ENCODE peak calls at places on chromosome 3, in five cellular contexts. X, I, L, R and N are unnamed samples. For H3K4me1, the result is how much of the 10 kb centered on the place peaks cover.

GRCh38 chr3:196563721-196564225 is 4.6 kb downstream of the WDR53 start:
- DNase-seq in X (no peak), I (no peak), L (no peak), R (no peak), N (no peak)

GRCh38 chr3:54159917-54160316 is 37.6 kb downstream of the CACNA2D3 start:
- DNase-seq in X (no peak), I (no peak), L (no peak), R (no peak), N (no peak)

GRCh38 chr3:42033741-42034140 is 57.4 kb upstream of the TRAK1 start:
- DNase-seq in X (no peak), I (no peak), L (no peak), R (no peak), N (no peak)

GRCh38 chr3:126155280-126155640 is 25.1 kb downstream of the ALDH1L1 start:
- DNase-seq in X (no peak), I (no peak), L (no peak), R (no peak), N (no peak)

GRCh38 chr3:98602078-98602678 is 8.8 kb upstream of the CPOX start:
- DNase-seq in X (peak), I (no peak), L (no peak), R (no peak), N (no peak)

GRCh38 chr3:73558399-73559075 is 66.2 kb downstream of the PDZRN3 start:
- DNase-seq in X (no peak), I (no peak), L (no peak), R (no peak), N (no peak)

GRCh38 chr3:156382458-156383346 is 172.2 kb downstream of the SSR3 start:
- DNase-seq in X (peak), I (peak), L (no peak), R (no peak), N (no peak)

GRCh38 chr3:13533823-13534435 is 15.0 kb upstream of the FBLN2 start:
- DNase-seq in X (no peak), I (no peak), L (no peak), R (no peak), N (no peak)

GRCh38 chr3:121663171-121663847 is 2.6 kb upstream of the HCLS1 start:
- DNase-seq in X (peak), I (no peak), L (no peak), R (no peak), N (no peak)

GRCh38 chr3:142602630-142603339 is 6.6 kb downstream of the PLS1 start:
- DNase-seq in X (no peak), I (peak), L (no peak), R (no peak), N (no peak)

GRCh38 chr3:3065876-3066275 is 44.3 kb downstream of the IL5RA start:
- DNase-seq in X (no peak), I (no peak), L (no peak), R (no peak), N (no peak)

GRCh38 chr3:10968390-10968789 is 24.2 kb upstream of the SLC6A1 start:
- DNase-seq in X (no peak), I (no peak), L (no peak), R (no peak), N (no peak)

GRCh38 chr3:4508048-4508981 is 15.2 kb downstream of the ITPR1 start:
- DNase-seq in X (no peak), I (no peak), L (no peak), R (no peak), N (no peak)

GRCh38 chr3:4509983-4510755 is 17.0 kb downstream of the ITPR1 start:
- DNase-seq in X (no peak), I (no peak), L (no peak), R (no peak), N (no peak)

GRCh38 chr3:4506559-4507009 is 13.4 kb downstream of the ITPR1 start:
- DNase-seq in X (no peak), I (no peak), L (no peak), R (no peak), N (no peak)

GRCh38 chr3:4507010-4507596 is 14.0 kb downstream of the ITPR1 start:
- DNase-seq in X (peak), I (no peak), L (no peak), R (no peak), N (no peak)

GRCh38 chr3:4509043-4509442 is 15.9 kb downstream of the ITPR1 start:
- DNase-seq in X (no peak), I (no peak), L (no peak), R (no peak), N (no peak)
- TF ChIP-seq CTCF in X (no peak), I (no peak), L (no peak), R (no peak), N (no peak)

DNA sequence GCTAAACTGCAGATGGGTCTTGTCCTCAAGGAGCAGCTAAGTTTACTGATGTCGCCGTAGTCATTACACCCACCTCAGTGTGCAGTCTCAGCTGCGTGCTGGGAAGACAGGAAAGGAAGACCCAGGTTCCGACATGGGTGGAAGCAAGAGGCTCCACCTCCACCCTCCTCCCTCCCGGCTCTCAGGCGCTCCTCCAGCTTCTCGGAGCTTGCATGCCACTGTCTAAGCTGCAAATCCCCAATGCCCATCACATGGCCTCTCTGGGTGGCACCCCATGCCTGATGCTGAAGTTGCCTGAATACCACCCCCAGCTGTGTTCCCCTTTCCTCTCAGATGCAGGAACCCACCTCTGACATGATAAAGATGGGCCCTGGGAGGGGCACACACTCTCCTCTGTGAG is 58.5 kb downstream of the MGLL start:
- DNase-seq in X (no peak), I (no peak), L (no peak), R (no peak), N (no peak)
- H3K4me1 ChIP-seq in X (under half), I (under half), L (under half), R (under half), N (under half)

DNA sequence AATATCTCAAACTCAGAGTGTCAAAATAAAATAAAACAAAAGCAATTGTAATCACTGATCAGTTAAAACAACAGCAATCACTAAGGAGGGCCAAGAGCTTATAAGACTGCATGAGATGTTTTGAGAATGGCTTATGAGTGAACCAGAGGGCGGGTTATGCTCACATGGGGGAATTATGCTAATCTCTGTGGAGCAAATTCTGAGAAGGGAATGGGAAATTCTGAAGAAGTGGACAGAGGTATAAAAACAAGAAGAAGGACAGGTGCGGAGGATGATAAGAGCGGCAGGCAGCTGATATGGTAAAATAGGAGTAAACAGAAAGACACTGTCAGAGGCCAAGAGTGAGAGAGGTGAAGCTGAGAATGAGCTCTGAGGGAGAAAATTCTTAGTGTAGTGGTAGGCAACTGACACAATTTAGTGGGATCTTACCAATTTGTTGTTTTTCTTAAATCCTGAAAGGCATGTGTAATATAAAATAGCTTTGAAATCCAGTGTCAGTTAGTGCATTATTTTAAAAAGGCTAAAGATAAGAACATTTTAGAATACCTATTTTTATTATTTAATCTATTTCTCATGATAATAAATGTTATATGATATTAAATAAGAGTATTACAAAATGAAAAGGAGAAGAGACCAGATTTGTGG is 133.8 kb downstream of the SPATA16 start:
- DNase-seq in X (no peak), I (no peak), L (no peak), R (no peak), N (no peak)
- TF ChIP-seq EP300 in X (no peak), I (no peak), L (no peak), R (no peak), N (no peak)

GRCh38 chr3:27791956-27792355 is 69.8 kb upstream of the EOMES start:
- DNase-seq in X (no peak), I (no peak), L (no peak), R (no peak), N (no peak)
- TF ChIP-seq CTCF in X (no peak), I (no peak), L (no peak), R (no peak), N (no peak)

GRCh38 chr3:64667138-64667537 is 20.7 kb downstream of the ADAMTS9 start:
- DNase-seq in X (no peak), I (no peak), L (no peak), R (no peak), N (no peak)
- H3K4me1 ChIP-seq in X (under half), I (under half), L (under half), R (under half), N (under half)

GRCh38 chr3:134650431-134651346 is at the start of gene KY:
- DNase-seq in X (no peak), I (peak), L (peak), R (peak), N (peak)
- TF ChIP-seq EP300 in X (no peak), I (no peak), L (no peak), R (no peak), N (no peak)

GRCh38 chr3:128917291-128917690 is 37.9 kb downstream of the ACAD9 start:
- DNase-seq in X (no peak), I (no peak), L (no peak), R (no peak), N (no peak)
- TF ChIP-seq CTCF in X (peak), I (no peak), L (no peak), R (no peak), N (no peak)

GRCh38 chr3:46091971-46092703 is 64.9 kb upstream of the XCR1 start:
- DNase-seq in X (no peak), I (no peak), L (no peak), R (no peak), N (no peak)

GRCh38 chr3:46092704-46093085 is 65.4 kb upstream of the XCR1 start:
- DNase-seq in X (no peak), I (no peak), L (no peak), R (no peak), N (no peak)

GRCh38 chr3:46089237-46090011 is 62.1 kb upstream of the XCR1 start:
- DNase-seq in X (no peak), I (peak), L (peak), R (no peak), N (no peak)

GRCh38 chr3:46090161-46090591 is 62.9 kb upstream of the XCR1 start:
- DNase-seq in X (no peak), I (no peak), L (no peak), R (no peak), N (no peak)

DNA sequence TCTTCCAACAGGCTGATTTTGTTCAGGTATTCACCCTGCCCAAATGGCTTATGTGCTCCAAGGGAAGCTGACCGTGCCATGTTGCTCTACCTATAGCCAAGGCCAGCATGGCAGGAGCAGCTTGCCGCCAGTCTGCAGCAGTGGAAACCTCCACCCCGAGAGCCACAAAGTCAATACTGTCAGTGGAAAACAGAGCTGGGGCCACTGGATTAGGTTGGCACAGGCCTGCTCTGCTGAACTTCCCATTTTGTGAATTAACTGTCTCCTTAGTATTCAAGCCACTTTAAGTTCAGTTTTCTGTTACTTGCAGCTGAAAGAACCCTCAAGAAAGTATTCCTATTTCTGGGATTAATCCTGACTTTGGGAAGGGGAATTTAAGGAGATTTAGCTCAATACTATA is 63.8 kb upstream of the XCR1 start:
- DNase-seq in X (no peak), I (no peak), L (no peak), R (no peak), N (no peak)
- H3K4me1 ChIP-seq in X (under half), I (under half), L (under half), R (under half), N (under half)

GRCh38 chr3:159859424-159859823 is 129.2 kb upstream of the IL12A start:
- DNase-seq in X (no peak), I (no peak), L (no peak), R (no peak), N (no peak)

GRCh38 chr3:159859836-159860235 is 128.8 kb upstream of the IL12A start:
- DNase-seq in X (no peak), I (no peak), L (no peak), R (no peak), N (no peak)

GRCh38 chr3:159860269-159860668 is 128.4 kb upstream of the IL12A start:
- DNase-seq in X (no peak), I (no peak), L (no peak), R (no peak), N (no peak)

GRCh38 chr3:159861369-159861987 is 127.2 kb upstream of the IL12A start:
- DNase-seq in X (no peak), I (no peak), L (no peak), R (no peak), N (no peak)

GRCh38 chr3:159860727-159861126 is 127.9 kb upstream of the IL12A start:
- DNase-seq in X (no peak), I (no peak), L (no peak), R (no peak), N (no peak)
- TF ChIP-seq EP300 in X (no peak), I (no peak), L (no peak), R (no peak), N (no peak)